ENCODE peak calls at places on chromosomes 1 and 21, in six cellular contexts. L is HuH-7, W is T-cell, U is GM12891, R is NAMALWA, A is fibroblast of the aortic adventitia. K is an unnamed sample.

GRCh38 chr1:223348439-223348838 is 15.5 kb downstream of the SUSD4 start:
- DNase-seq in L (no peak), W (no peak), U (no peak), R (no peak), A (no peak), K (no peak)

GRCh38 chr21:15592271-15592860 is 137.4 kb upstream of the USP25 start:
- DNase-seq in L (peak), W (no peak), U (no peak), R (peak), A (peak), K (peak)

GRCh38 chr1:156647351-156647750 is 5.4 kb downstream of the BCAN start:
- DNase-seq in L (no peak), W (no peak), U (no peak), R (no peak), A (no peak), K (no peak)

GRCh38 chr1:15950302-15950701 is 25.6 kb downstream of the ZBTB17 start:
- DNase-seq in L (no peak), W (no peak), U (no peak), R (no peak), A (no peak), K (no peak)

GRCh38 chr1:59730302-59730701 is 84.4 kb upstream of the HOOK1 start:
- DNase-seq in L (no peak), W (no peak), U (no peak), R (no peak), A (peak), K (peak)

GRCh38 chr1:54381524-54381923 is 24.7 kb downstream of the SSBP3 start:
- DNase-seq in L (no peak), W (no peak), U (no peak), R (no peak), A (no peak), K (no peak)

GRCh38 chr1:154418898-154419619 is 13.9 kb downstream of the IL6R start:
- DNase-seq in L (no peak), W (no peak), U (no peak), R (no peak), A (no peak), K (no peak)

GRCh38 chr1:201774983-201775344 is 54.0 kb upstream of the IPO9 start:
- DNase-seq in L (no peak), W (no peak), U (no peak), R (no peak), A (no peak), K (no peak)

GRCh38 chr1:109392037-109392787 is 5.5 kb downstream of the SORT1 start:
- DNase-seq in L (no peak), W (no peak), U (no peak), R (no peak), A (no peak), K (no peak)

GRCh38 chr1:233668146-233668724 is 54.3 kb downstream of the KCNK1 start:
- DNase-seq in L (no peak), W (no peak), U (no peak), R (no peak), A (peak), K (peak)

GRCh38 chr1:30716646-30717045 is 6.7 kb downstream of the MATN1 start:
- DNase-seq in L (no peak), W (no peak), U (no peak), R (no peak), A (no peak), K (no peak)

GRCh38 chr1:152002960-152003359 is 9.3 kb upstream of the S100A10 start:
- DNase-seq in L (no peak), W (no peak), U (no peak), R (no peak), A (no peak), K (no peak)

GRCh38 chr1:5448486-5448885 is 543.7 kb downstream of the NPHP4 start:
- DNase-seq in L (no peak), W (no peak), U (no peak), R (peak), A (no peak), K (no peak)

GRCh38 chr1:64744492-64745180 is at the start of gene RAVER2:
- DNase-seq in L (peak), W (peak), U (peak), R (peak), A (peak), K (peak)

GRCh38 chr1:47757226-47757975 is 239.8 kb downstream of the TRABD2B start:
- DNase-seq in L (no peak), W (no peak), U (no peak), R (no peak), A (no peak), K (no peak)

GRCh38 chr1:29879217-29879616 is 642.9 kb downstream of the PTPRU start:
- DNase-seq in L (no peak), W (no peak), U (no peak), R (no peak), A (no peak), K (no peak)

GRCh38 chr1:196856053-196856452 is 31.8 kb upstream of the CFHR4 start:
- DNase-seq in L (no peak), W (no peak), U (no peak), R (no peak), A (no peak), K (no peak)

GRCh38 chr1:62425041-62425440 is 11.8 kb upstream of the USP1 start:
- DNase-seq in L (no peak), W (no peak), U (no peak), R (no peak), A (no peak), K (no peak)

GRCh38 chr1:205792481-205792881 is 17.2 kb upstream of the RAB29 start:
- DNase-seq in L (no peak), W (no peak), U (no peak), R (peak), A (no peak), K (no peak)

GRCh38 chr1:84257617-84258016 is 43.9 kb upstream of the SAMD13 start:
- DNase-seq in L (no peak), W (no peak), U (no peak), R (no peak), A (no peak), K (no peak)

GRCh38 chr1:99621340-99621901 is 24.5 kb upstream of the PALMD start:
- DNase-seq in L (no peak), W (no peak), U (no peak), R (no peak), A (no peak), K (peak)

GRCh38 chr1:92065042-92065441 is 10.2 kb downstream of the SETSIP start:
- DNase-seq in L (peak), W (no peak), U (no peak), R (peak), A (no peak), K (no peak)

GRCh38 chr1:15304708-15305326 is 57.8 kb downstream of the FHAD1 start:
- DNase-seq in L (peak), W (peak), U (peak), R (peak), A (peak), K (peak)

GRCh38 chr1:15110128-15110866 is 43.2 kb upstream of the TMEM51 start:
- DNase-seq in L (no peak), W (no peak), U (no peak), R (no peak), A (no peak), K (no peak)

GRCh38 chr1:201675143-201675542 is 136.2 kb downstream of the NAV1 start:
- DNase-seq in L (no peak), W (no peak), U (no peak), R (no peak), A (no peak), K (no peak)

GRCh38 chr1:233843523-233844204 is 60.8 kb upstream of the SLC35F3 start:
- DNase-seq in L (no peak), W (no peak), U (no peak), R (no peak), A (no peak), K (peak)

GRCh38 chr1:218384576-218384975 is 39.4 kb downstream of the TGFB2 start:
- DNase-seq in L (no peak), W (no peak), U (no peak), R (no peak), A (peak), K (peak)

GRCh38 chr1:223846668-223847007 is 891 bp upstream of the TP53BP2 start:
- DNase-seq in L (peak), W (no peak), U (no peak), R (no peak), A (no peak), K (peak)

GRCh38 chr1:25568090-25568833 is 24.9 kb downstream of the LDLRAP1 start:
- DNase-seq in L (no peak), W (no peak), U (no peak), R (no peak), A (peak), K (peak)

GRCh38 chr1:160209656-160210046 is 4.5 kb downstream of the PEA15 start:
- DNase-seq in L (no peak), W (no peak), U (no peak), R (no peak), A (no peak), K (peak)

GRCh38 chr1:43466403-43466802 is 12.7 kb upstream of the HYI start:
- DNase-seq in L (no peak), W (no peak), U (no peak), R (no peak), A (no peak), K (peak)

GRCh38 chr1:162056043-162056442 is 13.4 kb upstream of the NOS1AP start:
- DNase-seq in L (peak), W (peak), U (peak), R (peak), A (peak), K (peak)

GRCh38 chr1:38071530-38072266 is 25.1 kb upstream of the POU3F1 start:
- DNase-seq in L (peak), W (no peak), U (peak), R (peak), A (peak), K (peak)

GRCh38 chr1:151346082-151346768 is 827 bp downstream of the RFX5 start:
- DNase-seq in L (no peak), W (no peak), U (no peak), R (peak), A (no peak), K (peak)

GRCh38 chr1:188599313-188599712 is 1770.6 kb downstream of the PLA2G4A start:
- DNase-seq in L (no peak), W (no peak), U (no peak), R (peak), A (no peak), K (no peak)

GRCh38 chr1:179090522-179090921 is 8.7 kb downstream of the TOR3A start:
- DNase-seq in L (peak), W (no peak), U (no peak), R (no peak), A (peak), K (no peak)